ENCODE peak calls at places on chromosomes 3 and 15, in ten cellular contexts. One of them, this sample, is unnamed.

GRCh38 chr3:78974181-78974770 is 793.5 kb downstream of the ROBO1 start:
- DNase-seq in GM10248: no peak
- DNase-seq in activated B cell treated with CpG ODN at 0.5 μM for 24 hours: no peak
- DNase-seq in effector memory CD8-positive, alpha-beta T cell: no peak
- DNase-seq in GM20000: no peak
- DNase-seq in stromal cell of bone marrow: peak
- DNase-seq in CD8-positive, alpha-beta T cell: no peak
- DNase-seq in chondrocyte: no peak
- DNase-seq in RKO: no peak
- DNase-seq in LNCaP clone FGC: no peak
- DNase-seq in this sample: no peak

GRCh38 chr15:60761505-60761845 is 282.5 kb upstream of the ICE2 start:
- DNase-seq in GM10248: no peak
- DNase-seq in activated B cell treated with CpG ODN at 0.5 μM for 24 hours: no peak
- DNase-seq in effector memory CD8-positive, alpha-beta T cell: no peak
- DNase-seq in GM20000: no peak
- DNase-seq in stromal cell of bone marrow: no peak
- DNase-seq in CD8-positive, alpha-beta T cell: no peak
- DNase-seq in chondrocyte: no peak
- DNase-seq in RKO: no peak
- DNase-seq in LNCaP clone FGC: no peak
- DNase-seq in this sample: no peak

GRCh38 chr3:39177708-39178332 is 14.6 kb downstream of the XIRP1 start:
- DNase-seq in GM10248: peak
- DNase-seq in activated B cell treated with CpG ODN at 0.5 μM for 24 hours: peak
- DNase-seq in effector memory CD8-positive, alpha-beta T cell: peak
- DNase-seq in GM20000: peak
- DNase-seq in stromal cell of bone marrow: peak
- DNase-seq in CD8-positive, alpha-beta T cell: peak
- DNase-seq in chondrocyte: no peak
- DNase-seq in RKO: peak
- DNase-seq in LNCaP clone FGC: peak
- DNase-seq in this sample: peak

GRCh38 chr3:51343918-51344687 is 41.0 kb upstream of the MANF start:
- DNase-seq in GM10248: no peak
- DNase-seq in activated B cell treated with CpG ODN at 0.5 μM for 24 hours: no peak
- DNase-seq in effector memory CD8-positive, alpha-beta T cell: no peak
- DNase-seq in GM20000: no peak
- DNase-seq in stromal cell of bone marrow: peak
- DNase-seq in CD8-positive, alpha-beta T cell: no peak
- DNase-seq in chondrocyte: no peak
- DNase-seq in RKO: no peak
- DNase-seq in LNCaP clone FGC: no peak
- DNase-seq in this sample: no peak

GRCh38 chr3:15512173-15512572 is 9.3 kb downstream of the COLQ start:
- DNase-seq in GM10248: no peak
- DNase-seq in activated B cell treated with CpG ODN at 0.5 μM for 24 hours: no peak
- DNase-seq in effector memory CD8-positive, alpha-beta T cell: no peak
- DNase-seq in GM20000: no peak
- DNase-seq in stromal cell of bone marrow: peak
- DNase-seq in CD8-positive, alpha-beta T cell: no peak
- DNase-seq in chondrocyte: no peak
- DNase-seq in RKO: no peak
- DNase-seq in LNCaP clone FGC: no peak
- DNase-seq in this sample: no peak

GRCh38 chr3:153704115-153704514 is 417.1 kb upstream of the ARHGEF26 start:
- DNase-seq in GM10248: no peak
- DNase-seq in activated B cell treated with CpG ODN at 0.5 μM for 24 hours: no peak
- DNase-seq in effector memory CD8-positive, alpha-beta T cell: no peak
- DNase-seq in GM20000: no peak
- DNase-seq in stromal cell of bone marrow: no peak
- DNase-seq in CD8-positive, alpha-beta T cell: no peak
- DNase-seq in chondrocyte: no peak
- DNase-seq in RKO: no peak
- DNase-seq in LNCaP clone FGC: no peak
- DNase-seq in this sample: no peak

GRCh38 chr15:33910741-33911140 is 57.6 kb upstream of the CHRM5 start:
- DNase-seq in GM10248: no peak
- DNase-seq in activated B cell treated with CpG ODN at 0.5 μM for 24 hours: no peak
- DNase-seq in effector memory CD8-positive, alpha-beta T cell: no peak
- DNase-seq in GM20000: no peak
- DNase-seq in stromal cell of bone marrow: peak
- DNase-seq in CD8-positive, alpha-beta T cell: no peak
- DNase-seq in chondrocyte: no peak
- DNase-seq in RKO: no peak
- DNase-seq in LNCaP clone FGC: no peak
- DNase-seq in this sample: no peak

GRCh38 chr15:22810033-22810734 is 23.7 kb downstream of the NIPA1 start:
- DNase-seq in GM10248: no peak
- DNase-seq in activated B cell treated with CpG ODN at 0.5 μM for 24 hours: no peak
- DNase-seq in effector memory CD8-positive, alpha-beta T cell: no peak
- DNase-seq in GM20000: no peak
- DNase-seq in stromal cell of bone marrow: no peak
- DNase-seq in CD8-positive, alpha-beta T cell: no peak
- DNase-seq in chondrocyte: no peak
- DNase-seq in RKO: no peak
- DNase-seq in LNCaP clone FGC: no peak
- DNase-seq in this sample: peak

GRCh38 chr15:89999676-90000174 is 1.4 kb upstream of the ZNF710 start:
- DNase-seq in GM10248: no peak
- DNase-seq in activated B cell treated with CpG ODN at 0.5 μM for 24 hours: no peak
- DNase-seq in effector memory CD8-positive, alpha-beta T cell: no peak
- DNase-seq in GM20000: no peak
- DNase-seq in stromal cell of bone marrow: no peak
- DNase-seq in CD8-positive, alpha-beta T cell: no peak
- DNase-seq in chondrocyte: no peak
- DNase-seq in RKO: peak
- DNase-seq in LNCaP clone FGC: no peak
- DNase-seq in this sample: no peak

GRCh38 chr15:101058735-101059134 is 139.6 kb downstream of the LRRK1 start:
- DNase-seq in GM10248: no peak
- DNase-seq in activated B cell treated with CpG ODN at 0.5 μM for 24 hours: no peak
- DNase-seq in effector memory CD8-positive, alpha-beta T cell: no peak
- DNase-seq in GM20000: no peak
- DNase-seq in stromal cell of bone marrow: no peak
- DNase-seq in CD8-positive, alpha-beta T cell: no peak
- DNase-seq in chondrocyte: no peak
- DNase-seq in RKO: no peak
- DNase-seq in LNCaP clone FGC: no peak
- DNase-seq in this sample: no peak

GRCh38 chr3:107370902-107371301 is 6.3 kb upstream of the CCDC54 start:
- DNase-seq in GM10248: no peak
- DNase-seq in activated B cell treated with CpG ODN at 0.5 μM for 24 hours: no peak
- DNase-seq in effector memory CD8-positive, alpha-beta T cell: no peak
- DNase-seq in GM20000: no peak
- DNase-seq in stromal cell of bone marrow: no peak
- DNase-seq in CD8-positive, alpha-beta T cell: no peak
- DNase-seq in chondrocyte: no peak
- DNase-seq in RKO: no peak
- DNase-seq in LNCaP clone FGC: no peak
- DNase-seq in this sample: no peak